ENCODE peak calls at places on chromosomes 4 and X, in seven cellular contexts. X is breast epithelium, Q is uterus, J is right lobe of liver, S is adrenal gland, V is body of pancreas, Y is HCT116. W is an unnamed sample. For H3K36me3, the result is how much of the 10 kb centered on the place peaks cover.

GRCh38 chr4:144750348-144750747 is 104.4 kb downstream of the HHIP start:
- DNase-seq in Q (no peak), X (no peak), Y (no peak), S (no peak), J (no peak), V (no peak), W (no peak)

GRCh38 chr4:7987148-7987989 is 47.7 kb upstream of the AFAP1 start:
- DNase-seq in S (peak), J (peak), Q (peak), X (peak), Y (peak), V (peak), W (no peak)

GRCh38 chr4:170990989-170991589 is 822.1 kb upstream of the GALNTL6 start:
- DNase-seq in S (no peak), V (peak), X (no peak), Y (peak), Q (no peak), J (no peak), W (no peak)

GRCh38 chr4:184028571-184028996 is 123.5 kb downstream of the STOX2 start:
- DNase-seq in Q (no peak), V (no peak), Y (no peak), X (no peak), S (no peak), J (no peak), W (no peak)

GRCh38 chr4:150569384-150569987 is 12.5 kb upstream of the MAB21L2 start:
- DNase-seq in Q (no peak), Y (no peak), X (no peak), S (peak), J (no peak), V (no peak), W (no peak)

GRCh38 chr4:48653217-48654014 is 126.7 kb downstream of the FRYL start:
- DNase-seq in J (no peak), X (no peak), S (peak), Q (no peak), Y (no peak), V (peak), W (no peak)

GRCh38 chrX:154715825-154716224 is 35.1 kb downstream of the GAB3 start:
- DNase-seq in Y (no peak), S (no peak), V (no peak), X (no peak), Q (no peak), J (no peak), W (no peak)

GRCh38 chrX:118116308-118117068 is at the start of gene KLHL13:
- DNase-seq in X (no peak), V (peak), Q (peak), Y (no peak), J (peak), S (peak), W (no peak)

GRCh38 chr4:8307714-8308113 is 38.2 kb downstream of the HTRA3 start:
- DNase-seq in S (no peak), J (peak), Q (no peak), X (peak), Y (no peak), V (no peak), W (no peak)

GRCh38 chrX:71454222-71454621 is 78.7 kb upstream of the OGT start:
- DNase-seq in X (no peak), J (no peak), Q (no peak), V (no peak), Y (no peak), S (peak), W (no peak)

DNA sequence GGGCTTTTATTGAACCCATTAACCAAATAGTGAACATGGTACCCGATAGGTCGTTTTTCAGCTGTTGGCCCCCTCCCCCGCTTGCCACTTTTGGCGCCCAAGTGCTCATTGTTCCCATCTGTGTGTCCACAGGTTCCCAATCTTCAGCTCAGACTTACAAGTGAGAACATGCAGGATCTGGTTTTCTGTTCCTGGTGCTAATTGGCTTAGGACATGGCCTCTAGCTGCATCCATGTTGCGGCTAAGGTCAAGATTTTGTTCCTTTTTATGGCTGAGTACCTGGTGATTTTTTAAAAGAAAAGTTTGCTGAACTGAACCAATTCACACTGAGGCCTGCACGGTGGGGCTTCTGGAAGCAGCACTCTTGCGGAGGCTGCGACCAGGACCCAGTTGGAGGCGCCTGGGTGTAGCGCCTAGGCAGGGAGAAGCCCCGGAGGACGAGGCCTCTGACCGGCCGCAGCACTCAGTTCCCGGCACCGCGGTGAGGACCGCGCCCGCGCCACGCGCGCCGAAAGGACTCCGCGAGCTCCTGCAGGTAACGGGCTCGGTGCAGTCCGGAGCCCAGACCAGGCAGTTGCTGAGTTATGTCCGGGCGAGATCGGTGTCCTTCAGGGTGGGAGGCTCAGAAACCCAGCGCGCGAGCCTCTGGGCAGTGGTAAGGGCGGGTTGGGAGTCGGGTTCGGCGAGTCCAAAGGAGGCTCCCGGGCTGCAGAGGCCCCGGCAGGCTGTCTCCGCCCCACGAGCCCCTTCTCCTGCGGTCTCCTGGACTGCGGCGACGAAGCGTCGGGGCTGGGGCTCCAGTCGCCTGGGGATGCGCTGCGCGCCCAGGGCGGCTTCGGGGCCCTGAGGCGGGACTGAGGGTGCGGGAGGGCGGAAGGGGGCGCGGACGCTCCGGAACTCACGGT is 15.8 kb upstream of the SLC25A4 start:
- DNase-seq in Q (no peak), X (no peak), Y (no peak), V (peak), J (peak), S (no peak), W (no peak)
- H3K4me3 ChIP-seq in Q (peak), X (peak), Y (no peak), V (peak), J (peak), S (no peak), W (peak)

GRCh38 chrX:149504915-149505651 is at the start of gene IDS:
- DNase-seq in X (peak), S (peak), J (peak), Q (peak), V (peak), Y (peak), W (peak)
- TF ChIP-seq POLR2A in X (peak), S (peak), J (peak), Q (peak), V (peak), Y (peak), W (peak)

GRCh38 chrX:1442724-1443367 is 9.9 kb downstream of the ASMTL start:
- DNase-seq in J (peak), V (no peak), X (peak), Y (no peak), S (peak), Q (no peak), W (no peak)

GRCh38 chrX:1443496-1444075 is 9.1 kb downstream of the ASMTL start:
- DNase-seq in Q (peak), V (no peak), S (peak), X (peak), J (peak), Y (no peak), W (peak)

GRCh38 chrX:1440506-1440905 is 12.2 kb downstream of the ASMTL start:
- DNase-seq in V (no peak), X (peak), Y (no peak), Q (no peak), S (peak), J (peak), W (no peak)

GRCh38 chrX:1444896-1445480 is 7.7 kb downstream of the ASMTL start:
- DNase-seq in X (peak), Q (peak), S (no peak), J (peak), V (no peak), Y (no peak), W (peak)

DNA sequence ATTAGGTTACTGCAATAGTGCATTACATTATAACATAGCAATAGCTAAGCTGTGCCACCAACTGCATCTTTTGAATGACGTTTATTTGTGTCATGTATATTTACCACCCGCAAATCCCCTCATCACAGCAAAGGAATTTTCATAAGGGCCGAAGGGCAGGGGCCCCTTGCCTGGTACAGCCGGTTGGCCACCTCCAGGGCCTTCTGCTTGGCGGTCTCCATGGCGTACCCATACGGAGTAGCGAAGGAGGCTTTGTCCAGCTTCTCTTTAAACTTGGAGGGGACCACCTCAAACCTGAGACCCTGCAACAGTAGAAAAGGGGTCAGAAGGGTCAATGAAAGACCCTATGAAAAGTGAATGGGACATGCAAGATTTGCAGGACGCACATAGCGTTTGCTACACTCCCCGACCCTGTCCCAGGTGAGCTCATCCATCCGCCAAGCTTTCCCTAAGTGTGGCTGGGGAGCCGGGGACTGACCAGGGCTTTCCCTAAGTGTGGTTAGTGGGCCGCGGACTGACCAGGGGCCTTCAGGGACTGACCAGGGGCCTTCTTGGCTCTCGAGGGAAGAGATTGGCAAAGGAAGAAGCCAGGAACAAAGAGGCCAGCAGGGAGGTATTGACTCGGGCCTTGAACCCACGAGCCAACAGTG is 10.6 kb downstream of the ASMTL start:
- DNase-seq in S (peak), J (peak), Q (peak), V (no peak), Y (no peak), X (peak), W (peak)
- H3K36me3 ChIP-seq in S (under half), J (under half), Q (under half), V (under half), Y (under half), X (under half), W (under half)

GRCh38 chr4:78936989-78937388 is 2.2 kb downstream of the PAQR3 start:
- DNase-seq in Q (no peak), V (no peak), X (no peak), J (no peak), S (no peak), Y (no peak), W (no peak)
- H3K4me3 ChIP-seq in Q (no peak), V (no peak), X (peak), J (no peak), S (no peak), Y (no peak), W (no peak)

GRCh38 chr4:81818385-81818784 is 346.7 kb upstream of the RASGEF1B start:
- DNase-seq in Y (no peak), J (no peak), Q (no peak), X (no peak), S (no peak), V (no peak), W (no peak)
- TF ChIP-seq POLR2A in Y (no peak), J (no peak), Q (no peak), X (no peak), S (no peak), V (no peak), W (no peak)

GRCh38 chr4:1961038-1961437 is 47.7 kb downstream of the NELFA start:
- DNase-seq in Q (no peak), Y (no peak), X (no peak), V (peak), J (no peak), S (no peak), W (no peak)

GRCh38 chr4:1956631-1957030 is 52.1 kb downstream of the NELFA start:
- DNase-seq in V (no peak), Q (no peak), S (no peak), Y (no peak), X (no peak), J (no peak), W (no peak)

GRCh38 chr4:1960170-1960825 is 48.5 kb downstream of the NELFA start:
- DNase-seq in S (no peak), J (no peak), Y (no peak), X (no peak), Q (no peak), V (no peak), W (no peak)

GRCh38 chr4:1959104-1959384 is 49.7 kb downstream of the NELFA start:
- DNase-seq in J (no peak), Y (no peak), S (no peak), V (no peak), Q (no peak), X (no peak), W (no peak)

DNA sequence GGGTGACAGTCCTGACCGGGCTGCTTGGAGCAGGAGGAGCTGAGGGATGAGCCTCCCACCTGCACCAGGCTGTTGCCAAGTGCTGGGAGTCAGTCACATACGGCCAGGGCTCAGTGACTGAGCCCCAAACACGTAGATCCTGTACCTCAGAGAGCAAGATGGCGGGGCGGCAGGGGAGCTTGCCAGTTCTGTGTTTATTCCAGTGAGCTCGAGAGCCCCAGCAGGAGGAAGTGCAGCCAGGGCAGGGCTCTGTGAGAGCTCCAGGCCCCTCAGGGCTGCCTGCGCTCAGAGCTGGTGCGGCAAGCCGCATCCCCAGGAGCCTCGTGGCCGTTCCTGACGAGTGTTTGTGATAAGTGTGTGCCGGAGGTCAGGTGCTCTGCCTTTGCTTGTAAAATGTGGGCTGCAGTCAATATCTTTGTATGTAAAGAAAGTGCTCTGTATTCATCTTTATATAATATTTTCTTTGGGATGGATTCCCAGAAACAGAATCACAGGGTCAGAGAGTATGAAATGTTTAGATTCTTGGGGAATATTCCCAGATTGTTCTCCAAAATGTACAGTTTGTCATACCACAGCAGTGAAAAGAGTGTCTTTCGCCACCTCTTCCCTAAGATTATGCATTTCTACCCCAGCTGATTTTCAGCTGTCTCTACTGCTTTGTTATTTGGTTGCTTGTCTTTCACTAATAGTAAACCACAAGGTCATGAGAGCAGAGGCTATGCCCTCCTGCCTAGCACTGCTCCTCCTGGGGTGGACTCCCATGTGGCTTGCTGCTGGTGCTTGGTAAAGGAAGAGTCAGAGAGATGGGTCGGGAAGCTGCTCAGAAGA is 50.3 kb downstream of the NELFA start:
- DNase-seq in J (no peak), V (no peak), Q (no peak), X (no peak), S (no peak), Y (no peak), W (no peak)
- H3K36me3 ChIP-seq in J (under half), V (under half), Q (under half), X (under half), S (under half), Y (half or more), W (under half)

W was measured in vagina.